ENCODE peak calls at places on chromosomes 2 and 18, in ten cellular contexts. A is neural crest cell, U is WTC11, V is ascending aorta, R is BJ, O is fibroblast of mammary gland, G is A549, B is transverse colon, W is fibroblast of the aortic adventitia, H is left lung. Y is an unnamed sample.

GRCh38 chr2:45178359-45178758 is 169.1 kb upstream of the SIX2 start:
- DNase-seq in A (no peak), U (no peak), V (no peak), R (no peak), O (peak), G (no peak), B (no peak), W (no peak), H (no peak), Y (no peak)

GRCh38 chr2:176445831-176446433 is 176.7 kb downstream of the MTX2 start:
- DNase-seq in A (no peak), U (no peak), V (no peak), R (peak), O (peak), G (peak), B (no peak), W (peak), H (no peak), Y (no peak)

GRCh38 chr2:56244911-56245530 is 61.2 kb downstream of the CCDC85A start:
- DNase-seq in A (no peak), U (no peak), V (no peak), R (no peak), O (peak), G (no peak), B (no peak), W (peak), H (peak), Y (no peak)

GRCh38 chr2:61543062-61543461 is 4.9 kb upstream of the XPO1 start:
- DNase-seq in A (no peak), U (no peak), V (no peak), R (no peak), O (no peak), G (no peak), B (no peak), W (no peak), H (no peak), Y (no peak)

GRCh38 chr2:86372641-86373502 is 35.4 kb upstream of the REEP1 start:
- DNase-seq in A (peak), U (peak), V (no peak), R (no peak), O (peak), G (peak), B (peak), W (peak), H (no peak), Y (peak)

GRCh38 chr2:170267071-170267470 is 89.1 kb downstream of the MYO3B start:
- DNase-seq in A (no peak), U (no peak), V (no peak), R (no peak), O (no peak), G (no peak), B (no peak), W (no peak), H (no peak), Y (no peak)

GRCh38 chr2:120770176-120770575 is 34.5 kb downstream of the GLI2 start:
- DNase-seq in A (no peak), U (no peak), V (no peak), R (no peak), O (no peak), G (no peak), B (no peak), W (no peak), H (no peak), Y (no peak)

GRCh38 chr2:99974275-99974674 is 168.1 kb downstream of the AFF3 start:
- DNase-seq in A (no peak), U (no peak), V (no peak), R (no peak), O (peak), G (no peak), B (no peak), W (no peak), H (no peak), Y (no peak)

GRCh38 chr2:160209457-160209856 is 9.4 kb upstream of the ITGB6 start:
- DNase-seq in A (no peak), U (no peak), V (no peak), R (peak), O (peak), G (peak), B (no peak), W (peak), H (no peak), Y (peak)

GRCh38 chr18:9712606-9713005 is 4.5 kb downstream of the RAB31 start:
- DNase-seq in A (no peak), U (no peak), V (no peak), R (no peak), O (no peak), G (no peak), B (no peak), W (peak), H (no peak), Y (no peak)

GRCh38 chr2:85589166-85589565 is 4.9 kb downstream of the VAMP5 start:
- DNase-seq in A (no peak), U (no peak), V (no peak), R (no peak), O (no peak), G (no peak), B (no peak), W (no peak), H (no peak), Y (no peak)

GRCh38 chr18:3329871-3330270 is 67.9 kb downstream of the MYL12B start:
- DNase-seq in A (no peak), U (no peak), V (no peak), R (no peak), O (no peak), G (no peak), B (no peak), W (no peak), H (no peak), Y (no peak)

GRCh38 chr2:71506222-71506621 is 52.9 kb downstream of the DYSF start:
- DNase-seq in A (no peak), U (no peak), V (no peak), R (no peak), O (no peak), G (no peak), B (no peak), W (no peak), H (no peak), Y (no peak)

GRCh38 chr2:65708129-65708528 is 275.7 kb upstream of the SPRED2 start:
- DNase-seq in A (no peak), U (no peak), V (no peak), R (peak), O (no peak), G (no peak), B (no peak), W (peak), H (no peak), Y (no peak)

DNA sequence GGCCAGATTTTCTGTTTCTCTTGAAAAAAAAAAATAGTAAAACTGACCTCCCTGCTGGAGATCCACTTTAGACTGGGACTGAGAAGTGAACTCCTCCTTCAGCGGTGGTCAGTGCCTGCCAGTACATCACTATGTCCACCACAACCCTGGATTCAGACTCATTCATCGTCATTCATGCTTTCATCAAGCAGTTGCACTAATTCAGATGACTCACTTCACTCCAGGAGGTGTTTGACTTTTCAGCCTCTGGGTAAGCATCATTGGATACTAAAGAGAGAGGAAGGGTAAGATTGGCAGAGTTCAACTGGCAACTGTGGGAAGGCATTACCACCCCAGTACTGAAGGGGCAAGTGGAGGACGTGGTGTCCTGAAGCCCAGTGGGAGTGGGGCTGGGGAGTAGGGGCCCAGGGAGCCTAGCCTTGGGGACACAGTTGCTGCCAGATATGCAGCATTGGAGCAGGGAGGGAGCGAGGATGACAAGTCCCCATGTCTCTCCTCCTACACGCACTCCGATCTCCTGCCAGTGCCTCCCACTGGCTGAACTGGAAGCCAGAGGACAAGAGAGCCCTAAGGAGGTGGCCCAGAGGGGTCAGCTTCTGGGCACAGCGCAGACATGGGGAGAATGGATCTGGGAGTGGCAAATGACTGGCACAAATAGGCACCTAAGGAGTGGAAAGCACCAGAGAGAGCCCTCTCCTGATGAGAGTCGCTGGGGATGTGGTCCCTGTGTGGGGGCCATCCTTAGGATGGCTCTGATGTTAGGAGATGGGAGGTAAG is 111.1 kb downstream of the TGFA start:
- DNase-seq in A (no peak), U (no peak), V (no peak), R (no peak), O (peak), G (no peak), B (no peak), W (no peak), H (no peak), Y (no peak)
- TF ChIP-seq CTCF in A (no peak), U (no peak), V (no peak), R (no peak), O (no peak), G (no peak), B (no peak), W (no peak), H (no peak), Y (no peak)

DNA sequence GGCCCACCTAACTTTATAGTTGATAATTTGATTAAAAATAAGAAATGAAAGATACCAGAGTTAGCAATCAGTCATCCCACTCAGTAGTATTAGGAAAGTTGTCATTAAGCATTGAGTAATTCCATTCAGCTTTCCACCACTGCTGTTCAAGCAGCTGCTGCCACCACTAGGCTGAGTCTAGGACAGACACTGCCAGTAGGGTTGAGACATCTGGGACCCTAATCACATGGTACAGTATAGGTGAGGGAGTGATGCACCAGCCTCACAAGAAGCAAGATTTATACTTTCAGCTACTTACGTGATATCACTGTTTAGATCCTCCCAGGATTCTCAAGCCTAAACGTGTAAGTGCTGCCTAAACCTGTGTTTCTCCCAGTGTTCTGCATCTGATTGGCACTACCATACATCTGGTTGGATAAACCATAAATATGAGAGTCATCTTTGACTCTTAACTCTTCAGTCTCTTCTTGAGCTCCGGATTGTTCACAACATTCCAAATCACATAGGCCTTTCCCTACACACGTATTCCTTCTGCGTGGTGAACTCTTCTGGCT is 3.2 kb downstream of the UBXN4 start:
- DNase-seq in A (no peak), U (peak), V (no peak), R (no peak), O (peak), G (peak), B (no peak), W (no peak), H (no peak), Y (no peak)
- TF ChIP-seq CTCF in A (peak), U (no peak), V (no peak), R (peak), O (peak), G (peak), B (no peak), W (no peak), H (no peak), Y (no peak)

GRCh38 chr2:231642631-231643493 is 50.2 kb downstream of the TEX44 start:
- DNase-seq in A (no peak), U (peak), V (peak), R (peak), O (peak), G (peak), B (peak), W (peak), H (peak), Y (peak)

GRCh38 chr2:231643494-231643888 is 50.8 kb downstream of the TEX44 start:
- DNase-seq in A (no peak), U (no peak), V (no peak), R (no peak), O (no peak), G (no peak), B (no peak), W (no peak), H (no peak), Y (no peak)

GRCh38 chr2:231640229-231640628 is 47.6 kb downstream of the TEX44 start:
- DNase-seq in A (no peak), U (no peak), V (no peak), R (no peak), O (peak), G (no peak), B (no peak), W (peak), H (no peak), Y (no peak)

GRCh38 chr2:231644426-231644825 is 51.8 kb downstream of the TEX44 start:
- DNase-seq in A (no peak), U (no peak), V (no peak), R (no peak), O (no peak), G (no peak), B (no peak), W (no peak), H (no peak), Y (no peak)

GRCh38 chr2:231640646-231641111 is 48.0 kb downstream of the TEX44 start:
- DNase-seq in A (no peak), U (no peak), V (peak), R (no peak), O (peak), G (peak), B (peak), W (peak), H (peak), Y (no peak)
- TF ChIP-seq CTCF in A (no peak), U (no peak), V (no peak), R (no peak), O (no peak), G (no peak), B (peak), W (no peak), H (no peak), Y (no peak)

GRCh38 chr18:46071894-46072867 is at the start of gene PSTPIP2:
- DNase-seq in A (peak), U (peak), V (no peak), R (no peak), O (peak), G (no peak), B (peak), W (peak), H (peak), Y (peak)
- TF ChIP-seq CTCF in A (peak), U (no peak), V (no peak), R (no peak), O (no peak), G (no peak), B (no peak), W (peak), H (no peak), Y (peak)

GRCh38 chr2:9310827-9311226 is 104.2 kb downstream of the ASAP2 start:
- DNase-seq in A (no peak), U (no peak), V (no peak), R (no peak), O (peak), G (no peak), B (no peak), W (peak), H (no peak), Y (no peak)
- TF ChIP-seq CTCF in A (no peak), U (no peak), V (no peak), R (no peak), O (no peak), G (no peak), B (no peak), W (no peak), H (no peak), Y (no peak)

DNA sequence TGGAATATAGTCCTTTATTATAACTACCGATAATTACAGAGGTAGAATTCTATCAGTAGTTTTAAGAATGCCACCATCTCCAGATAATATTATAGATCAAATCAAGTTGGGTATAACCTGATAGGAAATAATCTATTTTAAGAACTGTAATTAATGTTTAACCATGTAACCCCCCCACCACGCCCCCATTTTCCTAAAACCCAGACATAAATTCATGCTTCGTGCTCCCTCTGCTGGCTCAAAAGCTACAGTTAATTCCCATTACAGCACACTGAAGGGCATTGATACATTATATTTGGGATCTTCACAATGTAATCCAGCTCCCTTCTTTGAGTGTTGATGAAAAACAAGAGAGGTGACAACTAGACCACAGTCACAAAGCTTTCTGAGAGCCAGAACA is 228.0 kb upstream of the SMAD7 start:
- DNase-seq in A (no peak), U (no peak), V (no peak), R (no peak), O (peak), G (peak), B (no peak), W (peak), H (no peak), Y (no peak)
- TF ChIP-seq CTCF in A (peak), U (no peak), V (peak), R (peak), O (peak), G (peak), B (peak), W (peak), H (peak), Y (peak)

GRCh38 chr2:36857713-36858112 is 108.6 kb downstream of the STRN start:
- DNase-seq in A (no peak), U (no peak), V (no peak), R (no peak), O (no peak), G (no peak), B (peak), W (no peak), H (no peak), Y (no peak)
- TF ChIP-seq CTCF in A (no peak), U (no peak), V (no peak), R (no peak), O (no peak), G (no peak), B (no peak), W (no peak), H (no peak), Y (no peak)

GRCh38 chr18:45284174-45284573 is 331.1 kb upstream of the SLC14A2 start:
- DNase-seq in A (no peak), U (no peak), V (no peak), R (no peak), O (no peak), G (no peak), B (no peak), W (no peak), H (no peak), Y (no peak)
- TF ChIP-seq CTCF in A (no peak), U (no peak), V (no peak), R (no peak), O (no peak), G (no peak), B (no peak), W (no peak), H (no peak), Y (no peak)

GRCh38 chr2:175373001-175373727 is 191.7 kb upstream of the ATP5MC3 start:
- DNase-seq in A (no peak), U (no peak), V (no peak), R (peak), O (peak), G (no peak), B (no peak), W (peak), H (no peak), Y (peak)
- TF ChIP-seq CTCF in A (no peak), U (no peak), V (no peak), R (no peak), O (no peak), G (no peak), B (no peak), W (no peak), H (no peak), Y (no peak)

GRCh38 chr2:233571001-233571400 is 4.4 kb upstream of the USP40 start:
- DNase-seq in A (no peak), U (no peak), V (no peak), R (no peak), O (no peak), G (no peak), B (no peak), W (no peak), H (no peak), Y (no peak)
- TF ChIP-seq CTCF in A (no peak), U (no peak), V (no peak), R (no peak), O (no peak), G (no peak), B (no peak), W (no peak), H (no peak), Y (no peak)

Y was measured in AG09319.